ENCODE peak calls at places on chromosome 15, in seven cellular contexts. One of them, this sample, is unnamed.

GRCh38 chr15:34799149-34799824 is 3.9 kb upstream of the ACTC1 start:
- DNase-seq in GM12878: no peak
- DNase-seq in H1: no peak
- DNase-seq in HCT116: no peak
- DNase-seq in SK-N-SH: peak; percentile 83
- DNase-seq in K562: peak; percentile 75
- DNase-seq in HepG2: no peak
- DNase-seq in this sample: no peak

GRCh38 chr15:69305204-69305931 is 6.7 kb downstream of the PAQR5 start:
- DNase-seq in GM12878: no peak
- DNase-seq in SK-N-SH: no peak
- DNase-seq in K562: peak; percentile 56
- DNase-seq in HepG2: peak; percentile 52
- DNase-seq in HCT116: peak; percentile 74
- DNase-seq in H1: peak; percentile 21
- DNase-seq in this sample: no peak

GRCh38 chr15:63985221-63986184 is 60.8 kb downstream of the DAPK2 start:
- DNase-seq in H1: no peak
- DNase-seq in SK-N-SH: no peak
- DNase-seq in HepG2: no peak
- DNase-seq in GM12878: no peak
- DNase-seq in HCT116: no peak
- DNase-seq in K562: no peak
- DNase-seq in this sample: no peak

GRCh38 chr15:62469874-62470688 is 305.0 kb upstream of the C2CD4B start:
- DNase-seq in HepG2: peak; percentile 12
- DNase-seq in K562: no peak
- DNase-seq in GM12878: no peak
- DNase-seq in H1: no peak
- DNase-seq in SK-N-SH: no peak
- DNase-seq in HCT116: peak; percentile 13
- DNase-seq in this sample: no peak

GRCh38 chr15:69591905-69592508 is 139.4 kb downstream of the RPLP1 start:
- DNase-seq in GM12878: no peak
- DNase-seq in HCT116: no peak
- DNase-seq in K562: no peak
- DNase-seq in HepG2: peak; percentile 97
- DNase-seq in SK-N-SH: no peak
- DNase-seq in H1: no peak
- DNase-seq in this sample: no peak

GRCh38 chr15:79432345-79433311 is 492 bp downstream of the MINAR1 start:
- DNase-seq in HepG2: no peak
- DNase-seq in HCT116: no peak
- DNase-seq in GM12878: no peak
- DNase-seq in SK-N-SH: peak; percentile 79
- DNase-seq in H1: no peak
- DNase-seq in K562: no peak
- DNase-seq in this sample: no peak

GRCh38 chr15:68795298-68795848 is 25.3 kb downstream of the ANP32A start:
- DNase-seq in HepG2: no peak
- DNase-seq in SK-N-SH: no peak
- DNase-seq in H1: peak; percentile 72
- DNase-seq in K562: no peak
- DNase-seq in GM12878: no peak
- DNase-seq in HCT116: no peak
- DNase-seq in this sample: peak; percentile 97

GRCh38 chr15:61742591-61742990 is 317.7 kb downstream of the VPS13C start:
- DNase-seq in K562: no peak
- DNase-seq in HepG2: no peak
- DNase-seq in SK-N-SH: no peak
- DNase-seq in H1: no peak
- DNase-seq in HCT116: no peak
- DNase-seq in GM12878: no peak
- DNase-seq in this sample: no peak

GRCh38 chr15:74130849-74131617 is 647 bp downstream of the ISLR2 start:
- DNase-seq in K562: no peak
- DNase-seq in GM12878: no peak
- DNase-seq in HepG2: no peak
- DNase-seq in HCT116: no peak
- DNase-seq in SK-N-SH: no peak
- DNase-seq in H1: no peak
- DNase-seq in this sample: no peak

GRCh38 chr15:78325092-78325843 is 14.9 kb upstream of the CRABP1 start:
- DNase-seq in SK-N-SH: no peak
- DNase-seq in HCT116: no peak
- DNase-seq in K562: no peak
- DNase-seq in HepG2: no peak
- DNase-seq in H1: no peak
- DNase-seq in GM12878: no peak
- DNase-seq in this sample: no peak

GRCh38 chr15:95958417-95958816 is 372.1 kb upstream of the NR2F2 start:
- DNase-seq in SK-N-SH: no peak
- DNase-seq in HCT116: no peak
- DNase-seq in H1: no peak
- DNase-seq in HepG2: no peak
- DNase-seq in GM12878: no peak
- DNase-seq in K562: no peak
- DNase-seq in this sample: peak; percentile 82

GRCh38 chr15:89444855-89445254 is 51.5 kb downstream of the RHCG start:
- DNase-seq in K562: no peak
- DNase-seq in HepG2: no peak
- DNase-seq in HCT116: no peak
- DNase-seq in SK-N-SH: no peak
- DNase-seq in H1: no peak
- DNase-seq in GM12878: no peak
- DNase-seq in this sample: no peak

GRCh38 chr15:78641876-78642275 is 866 bp upstream of the CHRNB4 start:
- DNase-seq in H1: no peak
- DNase-seq in K562: no peak
- DNase-seq in GM12878: no peak
- DNase-seq in HCT116: no peak
- DNase-seq in SK-N-SH: no peak
- DNase-seq in HepG2: no peak
- DNase-seq in this sample: no peak

GRCh38 chr15:70235347-70235746 is 137.6 kb upstream of the TLE3 start:
- DNase-seq in HepG2: no peak
- DNase-seq in SK-N-SH: no peak
- DNase-seq in H1: no peak
- DNase-seq in K562: no peak
- DNase-seq in GM12878: no peak
- DNase-seq in HCT116: no peak
- DNase-seq in this sample: no peak

GRCh38 chr15:73317651-73318462 is 50.9 kb downstream of the HCN4 start:
- DNase-seq in SK-N-SH: peak; percentile 9
- DNase-seq in HepG2: no peak
- DNase-seq in HCT116: no peak
- DNase-seq in H1: no peak
- DNase-seq in K562: no peak
- DNase-seq in GM12878: no peak
- DNase-seq in this sample: no peak

GRCh38 chr15:81327526-81327925 is 3.6 kb upstream of the STARD5 start:
- DNase-seq in K562: no peak
- DNase-seq in HepG2: no peak
- DNase-seq in HCT116: no peak
- DNase-seq in GM12878: no peak
- DNase-seq in H1: no peak
- DNase-seq in SK-N-SH: no peak
- DNase-seq in this sample: no peak

GRCh38 chr15:92672102-92672501 is 16.5 kb upstream of the FAM174B start:
- DNase-seq in SK-N-SH: peak; percentile 67
- DNase-seq in HCT116: no peak
- DNase-seq in H1: no peak
- DNase-seq in K562: no peak
- DNase-seq in GM12878: no peak
- DNase-seq in HepG2: no peak
- DNase-seq in this sample: no peak
- TF ChIP-seq JUND in SK-N-SH: no peak
- TF ChIP-seq JUND in HCT116: no peak
- TF ChIP-seq JUND in H1: no peak
- TF ChIP-seq JUND in K562: no peak
- TF ChIP-seq JUND in GM12878: no peak
- TF ChIP-seq JUND in HepG2: no peak
- TF ChIP-seq JUND in this sample: no peak

GRCh38 chr15:42444415-42445063 is 46.4 kb downstream of the ZNF106 start:
- DNase-seq in H1: no peak
- DNase-seq in GM12878: no peak
- DNase-seq in HCT116: no peak
- DNase-seq in SK-N-SH: no peak
- DNase-seq in K562: peak; percentile 9
- DNase-seq in HepG2: no peak
- DNase-seq in this sample: peak; percentile 60
- TF ChIP-seq JUND in H1: no peak
- TF ChIP-seq JUND in GM12878: no peak
- TF ChIP-seq JUND in HCT116: no peak
- TF ChIP-seq JUND in SK-N-SH: no peak
- TF ChIP-seq JUND in K562: no peak
- TF ChIP-seq JUND in HepG2: no peak
- TF ChIP-seq JUND in this sample: no peak

GRCh38 chr15:26069204-26069603 is 206.1 kb upstream of the ATP10A start:
- DNase-seq in HCT116: no peak
- DNase-seq in SK-N-SH: no peak
- DNase-seq in K562: no peak
- DNase-seq in H1: no peak
- DNase-seq in GM12878: no peak
- DNase-seq in HepG2: no peak
- DNase-seq in this sample: no peak
- TF ChIP-seq JUND in HCT116: no peak
- TF ChIP-seq JUND in SK-N-SH: no peak
- TF ChIP-seq JUND in K562: no peak
- TF ChIP-seq JUND in H1: no peak
- TF ChIP-seq JUND in GM12878: no peak
- TF ChIP-seq JUND in HepG2: no peak
- TF ChIP-seq JUND in this sample: no peak

GRCh38 chr15:82595766-82596165 is 51.4 kb downstream of the CPEB1 start:
- DNase-seq in HCT116: no peak
- DNase-seq in HepG2: no peak
- DNase-seq in GM12878: no peak
- DNase-seq in SK-N-SH: no peak
- DNase-seq in K562: no peak
- DNase-seq in H1: no peak
- DNase-seq in this sample: no peak
- TF ChIP-seq JUND in HCT116: no peak
- TF ChIP-seq JUND in HepG2: no peak
- TF ChIP-seq JUND in GM12878: no peak
- TF ChIP-seq JUND in SK-N-SH: no peak
- TF ChIP-seq JUND in K562: no peak
- TF ChIP-seq JUND in H1: no peak
- TF ChIP-seq JUND in this sample: no peak

GRCh38 chr15:65903296-65904073 is 34.2 kb downstream of the RAB11A start:
- DNase-seq in GM12878: no peak
- DNase-seq in H1: no peak
- DNase-seq in HCT116: no peak
- DNase-seq in K562: peak; percentile 3
- DNase-seq in SK-N-SH: no peak
- DNase-seq in HepG2: peak; percentile 12
- DNase-seq in this sample: no peak

GRCh38 chr15:65904301-65904700 is 35.0 kb downstream of the RAB11A start:
- DNase-seq in HepG2: no peak
- DNase-seq in H1: no peak
- DNase-seq in GM12878: no peak
- DNase-seq in SK-N-SH: no peak
- DNase-seq in K562: peak; percentile 67
- DNase-seq in HCT116: no peak
- DNase-seq in this sample: no peak

GRCh38 chr15:65908876-65909275 is 39.6 kb downstream of the RAB11A start:
- DNase-seq in H1: no peak
- DNase-seq in HCT116: no peak
- DNase-seq in SK-N-SH: no peak
- DNase-seq in K562: peak; percentile 3
- DNase-seq in GM12878: no peak
- DNase-seq in HepG2: no peak
- DNase-seq in this sample: no peak

GRCh38 chr15:65909831-65910230 is 40.5 kb downstream of the RAB11A start:
- DNase-seq in GM12878: no peak
- DNase-seq in HCT116: no peak
- DNase-seq in SK-N-SH: no peak
- DNase-seq in HepG2: no peak
- DNase-seq in K562: no peak
- DNase-seq in H1: no peak
- DNase-seq in this sample: no peak

GRCh38 chr15:65906396-65906795 is 37.1 kb downstream of the RAB11A start:
- DNase-seq in HCT116: no peak
- DNase-seq in H1: no peak
- DNase-seq in GM12878: no peak
- DNase-seq in HepG2: no peak
- DNase-seq in K562: peak; percentile 32
- DNase-seq in SK-N-SH: no peak
- DNase-seq in this sample: peak; percentile 70
- TF ChIP-seq JUND in HCT116: no peak
- TF ChIP-seq JUND in H1: no peak
- TF ChIP-seq JUND in GM12878: no peak
- TF ChIP-seq JUND in HepG2: no peak
- TF ChIP-seq JUND in K562: no peak
- TF ChIP-seq JUND in SK-N-SH: no peak
- TF ChIP-seq JUND in this sample: no peak

DNA sequence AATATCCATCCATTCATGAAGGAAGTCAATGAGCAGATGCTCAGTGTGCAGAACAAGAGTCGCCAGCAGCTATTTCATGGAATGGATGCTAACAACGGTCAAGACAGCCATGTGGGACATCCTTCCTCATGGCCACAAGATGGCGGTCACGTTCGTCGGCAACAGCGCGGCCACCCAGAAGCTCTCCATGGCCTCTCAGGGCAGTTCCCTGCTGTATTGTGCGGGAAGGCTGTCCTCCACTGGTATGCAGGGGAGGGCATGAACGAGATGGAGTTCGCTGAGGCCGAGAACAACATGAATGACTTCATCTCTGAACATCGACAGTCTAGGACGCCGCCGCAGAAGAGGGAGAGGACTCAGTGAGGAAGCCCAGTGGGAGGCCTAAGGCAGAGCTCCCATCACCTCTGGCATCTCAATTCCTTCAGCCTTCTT is 208.3 kb downstream of the TJP1 start:
- DNase-seq in GM12878: no peak
- DNase-seq in H1: no peak
- DNase-seq in SK-N-SH: peak; percentile 34
- DNase-seq in HepG2: peak; percentile 29
- DNase-seq in K562: peak; percentile 62
- DNase-seq in HCT116: peak; percentile 33
- DNase-seq in this sample: peak; percentile 48
- TF ChIP-seq JUND in GM12878: no peak
- TF ChIP-seq JUND in H1: no peak
- TF ChIP-seq JUND in SK-N-SH: no peak
- TF ChIP-seq JUND in HepG2: no peak
- TF ChIP-seq JUND in K562: no peak
- TF ChIP-seq JUND in HCT116: no peak
- TF ChIP-seq JUND in this sample: no peak

DNA sequence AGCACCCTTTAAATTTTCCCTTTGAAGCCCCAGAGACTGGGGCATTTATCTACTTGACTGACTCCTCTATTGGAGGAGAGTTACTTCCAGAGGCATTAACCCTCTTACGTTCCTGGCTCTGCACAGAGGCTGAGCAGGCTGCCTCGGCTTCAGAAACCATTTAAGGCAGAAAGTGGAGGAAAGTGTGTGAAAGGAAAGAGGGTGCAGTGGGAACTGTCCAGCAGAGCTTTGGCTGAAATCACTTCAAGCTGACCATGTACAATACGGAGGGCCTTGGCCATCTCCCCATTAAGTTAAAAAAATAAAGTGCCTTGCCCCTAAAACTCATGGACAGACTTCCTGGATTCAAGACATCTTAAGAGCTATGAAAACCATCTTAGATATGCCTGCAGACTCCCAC is 238.7 kb downstream of the SV2B start:
- DNase-seq in HepG2: no peak
- DNase-seq in SK-N-SH: no peak
- DNase-seq in H1: peak; percentile 13
- DNase-seq in HCT116: no peak
- DNase-seq in GM12878: no peak
- DNase-seq in K562: no peak
- DNase-seq in this sample: no peak
- TF ChIP-seq JUND in HepG2: no peak
- TF ChIP-seq JUND in SK-N-SH: no peak
- TF ChIP-seq JUND in H1: no peak
- TF ChIP-seq JUND in HCT116: no peak
- TF ChIP-seq JUND in GM12878: no peak
- TF ChIP-seq JUND in K562: no peak
- TF ChIP-seq JUND in this sample: no peak

This sample was measured in T47D.